ENCODE peak calls at places on chromosome 3, in four cellular contexts. Y, S, N and G are unnamed samples.

GRCh38 chr3:163306405-163306804 is 1771.9 kb downstream of the SI start:
- DNase-seq in Y (no peak), S (no peak), N (no peak), G (no peak)

GRCh38 chr3:180492047-180492446 is 109.9 kb upstream of the TTC14 start:
- DNase-seq in Y (no peak), S (no peak), N (no peak), G (no peak)

GRCh38 chr3:45011756-45012441 is 14.2 kb upstream of the CLEC3B start:
- DNase-seq in Y (no peak), S (no peak), N (no peak), G (peak)

GRCh38 chr3:16511561-16512434 is 1.7 kb downstream of the RFTN1 start:
- DNase-seq in Y (no peak), S (no peak), N (peak), G (peak)

GRCh38 chr3:133937756-133938601 is 42.3 kb upstream of the RAB6B start:
- DNase-seq in Y (no peak), S (no peak), N (no peak), G (no peak)

GRCh38 chr3:125289429-125289828 is 76.9 kb upstream of the SLC12A8 start:
- DNase-seq in Y (no peak), S (no peak), N (no peak), G (no peak)

GRCh38 chr3:22016197-22016596 is 265.2 kb upstream of the ZNF385D start:
- DNase-seq in Y (no peak), S (no peak), N (no peak), G (no peak)

GRCh38 chr3:168974628-168975403 is 688.7 kb downstream of the MECOM start:
- DNase-seq in Y (no peak), S (no peak), N (no peak), G (no peak)

GRCh38 chr3:150094150-150094932 is 123.6 kb upstream of the PFN2 start:
- DNase-seq in Y (no peak), S (no peak), N (no peak), G (no peak)

GRCh38 chr3:128710816-128711433 is 15.1 kb upstream of the RAB7A start:
- DNase-seq in Y (no peak), S (no peak), N (no peak), G (no peak)

GRCh38 chr3:140505256-140505655 is 172.6 kb upstream of the TRIM42 start:
- DNase-seq in Y (no peak), S (no peak), N (peak), G (no peak)

GRCh38 chr3:102394517-102394916 is 40.3 kb upstream of the ZPLD1 start:
- DNase-seq in Y (no peak), S (no peak), N (no peak), G (no peak)

GRCh38 chr3:101077361-101078011 is 84.3 kb upstream of the ABI3BP start:
- DNase-seq in Y (no peak), S (no peak), N (no peak), G (peak)

GRCh38 chr3:156456771-156457224 is 98.1 kb downstream of the SSR3 start:
- DNase-seq in Y (peak), S (peak), N (no peak), G (no peak)

GRCh38 chr3:61569856-61570255 is 8.5 kb downstream of the PTPRG start:
- DNase-seq in Y (no peak), S (peak), N (no peak), G (no peak)

GRCh38 chr3:168029705-168030104 is 66.0 kb downstream of the GOLIM4 start:
- DNase-seq in Y (no peak), S (no peak), N (no peak), G (no peak)

GRCh38 chr3:22117751-22118346 is 366.8 kb upstream of the ZNF385D start:
- DNase-seq in Y (peak), S (peak), N (no peak), G (peak)

GRCh38 chr3:54122802-54123537 is 618 bp downstream of the CACNA2D3 start:
- DNase-seq in Y (no peak), S (no peak), N (no peak), G (no peak)

GRCh38 chr3:159829056-159829995 is 159.3 kb upstream of the IL12A start:
- DNase-seq in Y (no peak), S (peak), N (no peak), G (peak)

GRCh38 chr3:145981057-145981456 is 179.9 kb downstream of the PLOD2 start:
- DNase-seq in Y (no peak), S (no peak), N (no peak), G (no peak)

GRCh38 chr3:159766563-159767185 is 222.0 kb upstream of the IL12A start:
- DNase-seq in Y (peak), S (no peak), N (no peak), G (peak)

GRCh38 chr3:157248590-157249425 is 88.9 kb upstream of the CCNL1 start:
- DNase-seq in Y (peak), S (peak), N (no peak), G (peak)

GRCh38 chr3:33543600-33543999 is 103.4 kb upstream of the UBP1 start:
- DNase-seq in Y (no peak), S (no peak), N (no peak), G (peak)

GRCh38 chr3:2765002-2765579 is 345.1 kb downstream of the IL5RA start:
- DNase-seq in Y (no peak), S (peak), N (no peak), G (no peak)

GRCh38 chr3:25297667-25298585 is 130.1 kb upstream of the RARB start:
- DNase-seq in Y (no peak), S (no peak), N (no peak), G (peak)

GRCh38 chr3:170355738-170356595 is 1.5 kb upstream of the SKIL start:
- DNase-seq in Y (peak), S (no peak), N (peak), G (peak)

GRCh38 chr3:73681610-73682009 is 56.9 kb upstream of the PDZRN3 start:
- DNase-seq in Y (no peak), S (no peak), N (no peak), G (no peak)

GRCh38 chr3:170089862-170090600 is 52.2 kb downstream of the GPR160 start:
- DNase-seq in Y (no peak), S (no peak), N (no peak), G (no peak)

GRCh38 chr3:179244874-179245273 is 6.0 kb downstream of the KCNMB3 start:
- DNase-seq in Y (no peak), S (no peak), N (no peak), G (no peak)

GRCh38 chr3:42473083-42473932 is 29.1 kb upstream of the VIPR1 start:
- DNase-seq in Y (no peak), S (no peak), N (no peak), G (peak)

GRCh38 chr3:188243124-188243795 is 89.3 kb downstream of the LPP start:
- DNase-seq in Y (no peak), S (no peak), N (no peak), G (peak)

GRCh38 chr3:120196812-120197211 is 88.2 kb downstream of the GPR156 start:
- DNase-seq in Y (no peak), S (no peak), N (no peak), G (no peak)

GRCh38 chr3:190220362-190220761 is 99.7 kb upstream of the P3H2 start:
- DNase-seq in Y (no peak), S (no peak), N (no peak), G (no peak)

GRCh38 chr3:10188798-10189556 is 24.3 kb downstream of the IRAK2 start:
- DNase-seq in Y (no peak), S (no peak), N (no peak), G (no peak)

GRCh38 chr3:58062469-58062868 is 54.2 kb downstream of the FLNB start:
- DNase-seq in Y (peak), S (no peak), N (no peak), G (no peak)

GRCh38 chr3:182487048-182487447 is 306.3 kb upstream of the ATP11B start:
- DNase-seq in Y (no peak), S (no peak), N (no peak), G (no peak)

GRCh38 chr3:108489776-108490175 is 20.6 kb downstream of the MYH15 start:
- DNase-seq in Y (peak), S (peak), N (peak), G (peak)
- TF ChIP-seq MYC in Y (no peak), S (no peak), N (no peak), G (no peak)

DNA sequence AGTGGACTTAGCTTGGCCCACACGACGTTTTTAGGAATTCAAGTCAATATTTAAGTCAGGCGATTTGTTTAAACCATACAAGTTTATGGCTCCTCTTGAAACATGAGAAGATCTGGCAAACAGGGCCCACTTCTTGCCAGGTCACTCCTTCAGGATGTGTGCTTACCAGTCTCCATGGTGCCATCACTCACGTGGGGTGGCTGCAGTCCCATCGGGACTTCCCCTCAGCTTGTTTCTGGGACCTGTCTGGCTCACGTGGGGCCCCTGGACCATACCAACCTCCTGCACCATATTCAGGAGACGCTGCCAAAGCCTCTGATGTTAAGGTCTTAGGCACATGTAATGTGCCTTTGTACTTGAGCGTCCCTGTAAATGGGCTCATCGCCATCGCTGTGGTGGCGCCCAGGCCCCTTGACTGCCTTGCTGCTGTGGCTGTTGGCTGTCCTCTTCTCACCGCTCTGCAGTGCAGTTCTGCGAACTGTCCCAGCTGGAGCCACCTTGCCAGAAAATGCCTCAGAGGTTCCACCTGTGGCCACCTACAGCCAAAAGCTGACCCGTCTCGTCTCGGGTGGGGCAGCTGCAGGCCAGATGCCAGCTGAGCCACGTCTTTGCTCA is 8.9 kb downstream of the MCM2 start:
- DNase-seq in Y (no peak), S (no peak), N (no peak), G (no peak)
- TF ChIP-seq EZH2 in Y (no peak), S (no peak), N (no peak), G (no peak)

GRCh38 chr3:15206662-15207576 is 873 bp downstream of the CAPN7 start:
- DNase-seq in Y (peak), S (peak), N (no peak), G (peak)

GRCh38 chr3:15205934-15206661 is at the start of gene CAPN7:
- DNase-seq in Y (peak), S (peak), N (peak), G (peak)

GRCh38 chr3:15205482-15205933 is 538 bp upstream of the CAPN7 start:
- DNase-seq in Y (no peak), S (no peak), N (no peak), G (no peak)

GRCh38 chr3:15211934-15212333 is 5.9 kb downstream of the CAPN7 start:
- DNase-seq in Y (no peak), S (no peak), N (no peak), G (no peak)

DNA sequence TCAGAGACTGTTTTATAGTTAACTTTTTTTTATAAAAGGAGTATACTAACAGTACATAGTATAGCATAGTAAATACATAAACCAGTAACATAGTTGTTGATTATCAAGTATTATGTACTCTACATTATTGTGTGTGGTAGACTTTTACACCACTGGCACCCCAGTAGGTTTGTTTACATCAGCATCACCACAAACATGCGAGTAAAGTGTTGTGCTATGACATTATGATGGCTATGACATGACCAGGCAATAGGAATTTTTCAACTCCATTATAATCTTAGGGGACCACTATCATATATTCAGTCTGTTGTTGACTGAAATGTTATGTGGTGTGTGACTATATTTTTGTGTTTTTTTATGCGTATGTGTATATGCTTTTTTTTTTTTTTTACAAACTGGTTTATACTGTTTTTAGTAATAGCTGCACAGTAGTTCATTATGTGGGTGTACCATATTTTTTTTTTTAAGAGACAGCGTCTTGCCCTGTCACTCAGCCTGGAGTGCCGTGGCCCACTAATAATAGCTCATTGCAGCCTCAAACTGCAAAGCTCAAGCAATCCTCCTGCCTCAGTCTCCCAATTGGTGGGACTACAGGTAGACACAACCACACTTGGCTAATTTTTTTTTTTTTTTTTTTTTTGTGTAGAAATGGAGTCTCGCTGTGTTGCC is 1.9 kb downstream of the CAPN7 start:
- DNase-seq in Y (no peak), S (no peak), N (no peak), G (peak)
- TF ChIP-seq MYC in Y (no peak), S (no peak), N (no peak), G (no peak)

DNA sequence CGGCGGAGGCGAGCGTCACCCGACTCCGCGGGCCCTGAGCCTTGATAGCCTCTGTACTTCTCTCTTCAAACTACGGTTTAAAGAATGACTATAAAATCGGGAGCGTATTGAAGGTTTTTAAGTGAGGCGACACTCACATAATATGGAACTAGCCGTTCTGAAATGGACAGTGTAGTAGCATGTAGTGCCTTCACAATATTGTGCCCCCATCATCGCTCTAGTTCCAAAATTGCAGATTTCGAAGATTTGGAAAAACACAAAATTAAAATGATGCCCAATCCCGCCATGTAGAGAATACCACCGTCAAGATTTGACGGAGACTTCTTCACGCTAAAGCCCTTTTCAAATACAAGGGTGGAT is 330 bp upstream of the TAMM41 start:
- DNase-seq in Y (no peak), S (no peak), N (no peak), G (no peak)
- TF ChIP-seq EZH2 in Y (no peak), S (no peak), N (no peak), G (no peak)

GRCh38 chr3:184395320-184395660 is 15.4 kb downstream of the CHRD start:
- DNase-seq in Y (no peak), S (no peak), N (no peak), G (no peak)

GRCh38 chr3:184405075-184406060 is 25.5 kb downstream of the CHRD start:
- DNase-seq in Y (peak), S (no peak), N (no peak), G (no peak)

DNA sequence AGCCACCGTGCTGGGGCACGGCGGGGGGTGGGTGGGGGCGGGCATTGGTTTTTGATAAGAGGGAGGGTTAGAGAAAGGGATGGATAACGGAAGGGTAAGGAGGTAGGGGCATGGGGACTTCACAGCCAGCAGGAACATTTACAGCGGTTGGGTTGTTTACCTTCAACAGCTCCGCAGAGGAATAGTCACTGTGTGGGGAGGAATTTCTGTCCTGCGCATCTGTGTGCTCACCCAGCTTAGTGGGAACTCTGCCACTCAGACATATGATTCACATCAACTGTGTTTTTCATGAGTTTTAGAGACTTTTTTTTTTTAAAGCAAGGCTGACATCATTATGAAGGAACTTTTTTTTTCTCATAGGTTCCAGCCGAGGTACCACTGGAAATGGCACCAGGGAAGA is 19.6 kb downstream of the CHRD start:
- DNase-seq in Y (no peak), S (no peak), N (no peak), G (no peak)
- TF ChIP-seq MYC in Y (no peak), S (no peak), N (no peak), G (no peak)